ENCODE peak calls at places on chromosome 20, in ten cellular contexts. H is D341Med; W is activated CD4-positive, alpha-beta T cell treated with anti-CD3 and anti-CD28 coated beads for 36 hours; S is lung; B is astrocyte of the hippocampus; K is erythroblast; Y is glutamatergic neuron; P is LoVo; V is stimulated activated CD4-positive, alpha-beta T cell treated with anti-CD3 and anti-CD28 coated beads, Interleukin-4, amount 100 ng/mL, for 1 hour; Z is left ventricle myocardium inferior. A is an unnamed sample.

GRCh38 chr20:15814903-15815302 is 758.3 kb downstream of the KIF16B start:
- DNase-seq in H (no peak), W (no peak), S (no peak), B (peak), K (no peak), Y (no peak), P (no peak), V (no peak), Z (no peak), A (no peak)

GRCh38 chr20:37758332-37758731 is 64.5 kb downstream of the CTNNBL1 start:
- DNase-seq in H (peak), W (peak), S (no peak), B (no peak), K (peak), Y (peak), P (no peak), V (no peak), Z (peak), A (peak)

GRCh38 chr20:63116412-63117106 is 99.4 kb downstream of the YTHDF1 start:
- DNase-seq in H (no peak), W (peak), S (no peak), B (peak), K (peak), Y (peak), P (peak), V (no peak), Z (no peak), A (peak)

GRCh38 chr20:36246410-36246809 is 10.1 kb downstream of the AAR2 start:
- DNase-seq in H (no peak), W (no peak), S (no peak), B (no peak), K (no peak), Y (no peak), P (no peak), V (no peak), Z (no peak), A (no peak)

GRCh38 chr20:13644010-13644409 is 5.3 kb upstream of the TASP1 start:
- DNase-seq in H (no peak), W (no peak), S (no peak), B (peak), K (no peak), Y (no peak), P (no peak), V (no peak), Z (no peak), A (no peak)

GRCh38 chr20:50136822-50137599 is 16.5 kb downstream of the PEDS1 start:
- DNase-seq in H (no peak), W (peak), S (no peak), B (no peak), K (peak), Y (no peak), P (no peak), V (peak), Z (no peak), A (no peak)

GRCh38 chr20:46004813-46005505 is 3.7 kb upstream of the MMP9 start:
- DNase-seq in H (no peak), W (peak), S (no peak), B (no peak), K (no peak), Y (no peak), P (no peak), V (no peak), Z (no peak), A (peak)

GRCh38 chr20:29873946-29874345 is 1383.5 kb upstream of the DEFB115 start:
- DNase-seq in H (peak), W (peak), S (no peak), B (peak), K (peak), Y (peak), P (peak), V (no peak), Z (peak), A (peak)

GRCh38 chr20:58721951-58722371 is 29.4 kb downstream of the NPEPL1 start:
- DNase-seq in H (peak), W (no peak), S (peak), B (no peak), K (no peak), Y (no peak), P (no peak), V (no peak), Z (peak), A (peak)

GRCh38 chr20:41714030-41714429 is 95.9 kb upstream of the CHD6 start:
- DNase-seq in H (no peak), W (no peak), S (no peak), B (no peak), K (no peak), Y (no peak), P (no peak), V (no peak), Z (no peak), A (no peak)

GRCh38 chr20:32440069-32440757 is 82.1 kb downstream of the ASXL1 start:
- DNase-seq in H (no peak), W (peak), S (no peak), B (no peak), K (no peak), Y (no peak), P (no peak), V (no peak), Z (no peak), A (no peak)

GRCh38 chr20:17665756-17666155 is 16.3 kb downstream of the RRBP1 start:
- DNase-seq in H (no peak), W (no peak), S (no peak), B (no peak), K (no peak), Y (no peak), P (no peak), V (no peak), Z (no peak), A (no peak)

GRCh38 chr20:51432251-51432784 is 110.2 kb downstream of the NFATC2 start:
- DNase-seq in H (no peak), W (no peak), S (no peak), B (no peak), K (no peak), Y (no peak), P (no peak), V (no peak), Z (no peak), A (no peak)

GRCh38 chr20:50395258-50395729 is 114.9 kb upstream of the PTPN1 start:
- DNase-seq in H (no peak), W (no peak), S (peak), B (peak), K (no peak), Y (no peak), P (no peak), V (no peak), Z (peak), A (no peak)

GRCh38 chr20:34654207-34654744 is 22.6 kb downstream of the PIGU start:
- DNase-seq in H (no peak), W (no peak), S (no peak), B (no peak), K (no peak), Y (no peak), P (no peak), V (no peak), Z (no peak), A (no peak)

GRCh38 chr20:36205026-36205425 is 31.3 kb upstream of the AAR2 start:
- DNase-seq in H (no peak), W (no peak), S (no peak), B (no peak), K (no peak), Y (no peak), P (no peak), V (no peak), Z (no peak), A (no peak)

GRCh38 chr20:51985013-51985415 is 182.7 kb upstream of the SALL4 start:
- DNase-seq in H (no peak), W (no peak), S (no peak), B (peak), K (no peak), Y (no peak), P (peak), V (no peak), Z (no peak), A (no peak)

GRCh38 chr20:53413188-53413631 is 180.4 kb downstream of the ZNF217 start:
- DNase-seq in H (peak), W (peak), S (peak), B (no peak), K (peak), Y (peak), P (peak), V (peak), Z (no peak), A (peak)

GRCh38 chr20:58705525-58705924 is 12.9 kb downstream of the NPEPL1 start:
- DNase-seq in H (peak), W (no peak), S (no peak), B (no peak), K (no peak), Y (no peak), P (no peak), V (no peak), Z (peak), A (no peak)

GRCh38 chr20:5364136-5364821 is 47.5 kb upstream of the PROKR2 start:
- DNase-seq in H (no peak), W (no peak), S (no peak), B (no peak), K (no peak), Y (no peak), P (peak), V (no peak), Z (no peak), A (no peak)

GRCh38 chr20:57965441-57965840 is 255.6 kb upstream of the PMEPA1 start:
- DNase-seq in H (no peak), W (no peak), S (no peak), B (no peak), K (no peak), Y (no peak), P (no peak), V (no peak), Z (no peak), A (no peak)

GRCh38 chr20:62980380-62980960 is 26.3 kb downstream of the BHLHE23 start:
- DNase-seq in H (no peak), W (no peak), S (no peak), B (no peak), K (no peak), Y (no peak), P (no peak), V (no peak), Z (no peak), A (no peak)

GRCh38 chr20:13200767-13201500 is 20.1 kb upstream of the ISM1 start:
- DNase-seq in H (peak), W (no peak), S (no peak), B (no peak), K (no peak), Y (no peak), P (no peak), V (no peak), Z (no peak), A (peak)